ENCODE peak calls at places on chromosomes 5 and 9, in four cellular contexts. Z, H, D and L are unnamed samples.

GRCh38 chr5:178590141-178590923 is at the start of gene COL23A1:
- DNase-seq in Z (peak), H (peak), D (no peak), L (peak)

GRCh38 chr9:129289131-129289731 is 111.2 kb upstream of the IER5L start:
- DNase-seq in Z (peak), H (no peak), D (no peak), L (peak)

GRCh38 chr5:57432876-57433275 is 49.7 kb downstream of the ACTBL2 start:
- DNase-seq in Z (no peak), H (no peak), D (peak), L (no peak)

GRCh38 chr9:29969856-29970647 is 2396.8 kb upstream of the C9orf72 start:
- DNase-seq in Z (no peak), H (no peak), D (no peak), L (no peak)

GRCh38 chr5:135031146-135031812 is 2.7 kb downstream of the PITX1 start:
- DNase-seq in Z (no peak), H (no peak), D (no peak), L (no peak)

GRCh38 chr5:154997746-154998145 is 15.8 kb upstream of the KIF4B start:
- DNase-seq in Z (no peak), H (no peak), D (no peak), L (no peak)

GRCh38 chr5:62690421-62690820 is 111.8 kb downstream of the LRRC70 start:
- DNase-seq in Z (no peak), H (no peak), D (no peak), L (no peak)

GRCh38 chr5:79850316-79850822 is 140.7 kb downstream of the MTX3 start:
- DNase-seq in Z (peak), H (no peak), D (no peak), L (no peak)

GRCh38 chr5:14771972-14772371 is 99.6 kb downstream of the ANKH start:
- DNase-seq in Z (no peak), H (no peak), D (no peak), L (no peak)

GRCh38 chr5:66306105-66306843 is 162.2 kb downstream of the SREK1 start:
- DNase-seq in Z (no peak), H (peak), D (peak), L (peak)

GRCh38 chr5:74394543-74394923 is 246.0 kb downstream of the ENC1 start:
- DNase-seq in Z (no peak), H (no peak), D (no peak), L (no peak)

GRCh38 chr5:61132559-61132958 is 29.7 kb downstream of the SMIM15 start:
- DNase-seq in Z (no peak), H (no peak), D (no peak), L (no peak)

GRCh38 chr9:20791682-20792081 is 107.6 kb downstream of the FOCAD start:
- DNase-seq in Z (no peak), H (no peak), D (no peak), L (no peak)

GRCh38 chr9:129414377-129415021 is 206.4 kb downstream of the C9orf50 start:
- DNase-seq in Z (peak), H (peak), D (no peak), L (peak)

GRCh38 chr9:93300585-93301081 is 116.7 kb downstream of the WNK2 start:
- DNase-seq in Z (peak), H (no peak), D (no peak), L (no peak)

GRCh38 chr5:2143646-2144386 is 261.1 kb upstream of the IRX4 start:
- DNase-seq in Z (no peak), H (no peak), D (no peak), L (no peak)

GRCh38 chr9:125486109-125486508 is 220.9 kb downstream of the MAPKAP1 start:
- DNase-seq in Z (no peak), H (no peak), D (no peak), L (no peak)

GRCh38 chr9:116641292-116642059 is 45.6 kb upstream of the TRIM32 start:
- DNase-seq in Z (no peak), H (no peak), D (no peak), L (no peak)

GRCh38 chr9:38030658-38031057 is 38.4 kb downstream of the SHB start:
- DNase-seq in Z (no peak), H (no peak), D (no peak), L (no peak)

GRCh38 chr5:128446-128845 is 36.5 kb downstream of the PLEKHG4B start:
- DNase-seq in Z (no peak), H (no peak), D (no peak), L (no peak)

GRCh38 chr5:126884269-126884819 is 107.4 kb downstream of the LMNB1 start:
- DNase-seq in Z (no peak), H (no peak), D (no peak), L (no peak)

GRCh38 chr5:72584466-72584865 is 77.3 kb upstream of the ZNF366 start:
- DNase-seq in Z (no peak), H (no peak), D (no peak), L (no peak)

GRCh38 chr9:13140843-13141592 is 138.5 kb downstream of the MPDZ start:
- DNase-seq in Z (no peak), H (no peak), D (no peak), L (no peak)

GRCh38 chr9:72633966-72634365 is 112.6 kb downstream of the TMC1 start:
- DNase-seq in Z (no peak), H (no peak), D (no peak), L (no peak)

GRCh38 chr9:103789686-103790085 is 304.4 kb upstream of the SMC2 start:
- DNase-seq in Z (no peak), H (no peak), D (no peak), L (no peak)

GRCh38 chr5:2557435-2557834 is 194.0 kb downstream of the IRX2 start:
- DNase-seq in Z (no peak), H (no peak), D (no peak), L (no peak)

GRCh38 chr9:26945591-26945990 is 1.5 kb downstream of the PLAA start:
- DNase-seq in Z (no peak), H (no peak), D (no peak), L (no peak)

GRCh38 chr5:80654054-80654390 is 430 bp upstream of the MSH3 start:
- DNase-seq in Z (no peak), H (no peak), D (peak), L (no peak)

GRCh38 chr9:95494022-95494415 is 22.8 kb downstream of the PTCH1 start:
- DNase-seq in Z (peak), H (no peak), D (no peak), L (no peak)

GRCh38 chr9:124695280-124695890 is 75.7 kb downstream of the NR6A1 start:
- DNase-seq in Z (no peak), H (no peak), D (no peak), L (no peak)

GRCh38 chr9:134028575-134029247 is 3.4 kb downstream of the BRD3OS start:
- DNase-seq in Z (no peak), H (no peak), D (no peak), L (no peak)

GRCh38 chr9:109001275-109001676 is 12.0 kb downstream of the CTNNAL1 start:
- DNase-seq in Z (no peak), H (no peak), D (peak), L (no peak)

GRCh38 chr5:35960328-35960727 is 21.9 kb upstream of the CAPSL start:
- DNase-seq in Z (no peak), H (no peak), D (no peak), L (no peak)

GRCh38 chr9:129761293-129761900 is 8.6 kb upstream of the PTGES start:
- DNase-seq in Z (no peak), H (peak), D (no peak), L (peak)

GRCh38 chr5:131242728-131243255 is 21.1 kb upstream of the CDC42SE2 start:
- DNase-seq in Z (no peak), H (no peak), D (no peak), L (no peak)

GRCh38 chr5:143364061-143364460 is 39.4 kb downstream of the NR3C1 start:
- DNase-seq in Z (no peak), H (no peak), D (no peak), L (no peak)

GRCh38 chr5:19902316-19902934 is 85.6 kb downstream of the CDH18 start:
- DNase-seq in Z (no peak), H (no peak), D (no peak), L (no peak)

GRCh38 chr5:141883184-141883947 is 5.2 kb upstream of the PCDH1 start:
- DNase-seq in Z (peak), H (peak), D (no peak), L (peak)

DNA sequence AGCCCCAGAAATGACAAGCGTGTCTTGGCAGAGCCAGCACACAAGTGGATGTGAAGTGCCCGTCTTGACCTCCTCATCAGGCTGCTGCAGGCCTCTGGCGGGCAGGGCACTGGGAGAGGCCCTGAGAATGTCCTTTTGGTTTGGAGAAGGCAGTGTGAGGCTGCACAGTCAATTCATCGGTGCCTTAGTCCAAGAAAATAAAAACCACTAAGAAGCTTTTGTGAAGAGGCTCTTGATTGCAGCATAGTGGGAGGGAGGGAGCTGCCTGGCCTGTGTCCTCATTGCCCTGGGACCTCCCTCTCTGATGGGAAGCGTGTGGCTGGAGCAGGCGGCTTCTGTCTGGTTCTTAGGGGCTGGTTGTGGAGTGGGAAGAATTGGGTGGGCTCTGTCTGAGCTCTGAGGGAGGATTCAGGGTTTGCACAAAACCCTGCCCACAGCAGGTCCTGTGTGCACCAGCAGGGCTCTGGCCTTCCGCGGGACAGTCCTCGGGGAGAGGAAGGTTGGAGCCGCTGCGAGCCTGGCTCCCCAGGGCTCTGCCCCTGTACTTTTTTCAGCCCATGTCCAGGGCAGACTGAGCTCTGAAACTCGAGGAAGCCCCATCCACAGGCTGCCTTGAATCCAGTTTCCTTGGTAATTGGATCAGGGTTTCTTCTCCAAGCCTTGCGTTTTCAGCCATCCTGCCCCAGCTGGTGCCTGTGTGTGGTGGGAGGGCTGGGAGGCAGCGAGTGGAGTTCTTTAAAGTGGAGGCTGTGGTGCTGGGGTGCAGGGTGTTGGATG is 1.1 kb downstream of the HRCT1 start:
- DNase-seq in Z (peak), H (peak), D (no peak), L (peak)
- TF ChIP-seq POLR2A in Z (no peak), H (peak), D (no peak), L (no peak)

GRCh38 chr9:132995906-132996305 is 17.4 kb downstream of the GFI1B start:
- DNase-seq in Z (no peak), H (no peak), D (no peak), L (no peak)

GRCh38 chr9:132996526-132996925 is 18.0 kb downstream of the GFI1B start:
- DNase-seq in Z (no peak), H (no peak), D (no peak), L (no peak)

GRCh38 chr9:133000842-133001241 is 22.3 kb downstream of the GFI1B start:
- DNase-seq in Z (no peak), H (no peak), D (no peak), L (no peak)

GRCh38 chr9:132997591-132997990 is 19.1 kb downstream of the GFI1B start:
- DNase-seq in Z (no peak), H (no peak), D (no peak), L (no peak)

DNA sequence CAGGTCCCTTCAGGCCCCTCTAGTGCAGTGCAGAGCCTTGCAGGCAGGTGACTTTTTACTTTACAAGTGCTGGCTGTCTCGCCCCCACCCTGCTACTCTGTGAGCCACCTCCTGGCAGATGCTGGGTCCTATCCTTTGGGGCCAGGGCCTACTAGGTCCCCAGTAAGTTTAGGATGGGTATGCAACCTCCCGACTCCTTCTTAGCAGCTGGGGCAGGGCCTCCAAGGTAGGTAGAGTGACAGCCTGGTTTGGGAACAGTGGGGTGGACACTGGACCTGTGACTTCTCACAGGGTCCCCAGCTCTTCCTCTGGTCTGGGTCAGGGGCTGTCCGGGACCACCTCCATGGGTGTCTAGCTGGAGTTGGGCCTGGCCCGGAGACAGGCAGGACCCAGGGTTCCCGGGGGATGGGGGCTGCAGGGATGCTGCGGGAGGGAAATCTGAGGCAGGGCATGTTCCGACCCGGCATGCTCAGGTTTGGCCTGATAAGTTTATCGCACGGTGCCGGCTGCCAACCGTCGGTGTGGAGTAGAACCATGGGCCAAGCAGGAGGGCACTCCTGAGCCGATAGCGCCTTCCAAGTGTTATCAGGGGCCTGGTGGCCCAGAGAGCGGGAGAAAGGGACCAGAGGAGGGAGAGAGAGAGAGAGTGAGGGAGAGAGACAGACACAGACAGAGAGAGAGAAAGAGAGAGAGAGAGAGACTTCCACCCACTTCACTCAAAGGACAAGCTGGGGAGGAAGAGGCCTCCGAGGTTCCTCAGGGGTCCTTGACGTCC is 20.6 kb downstream of the GFI1B start:
- DNase-seq in Z (no peak), H (no peak), D (no peak), L (no peak)
- TF ChIP-seq POLR2A in Z (no peak), H (no peak), D (no peak), L (no peak)

GRCh38 chr5:42993516-42994284 is 46.4 kb downstream of the ANXA2R start:
- DNase-seq in Z (no peak), H (no peak), D (no peak), L (no peak)

GRCh38 chr5:42991477-42992034 is 48.6 kb downstream of the ANXA2R start:
- DNase-seq in Z (no peak), H (no peak), D (no peak), L (no peak)

GRCh38 chr5:42990892-42991291 is 49.2 kb downstream of the ANXA2R start:
- DNase-seq in Z (no peak), H (no peak), D (no peak), L (no peak)

GRCh38 chr5:42994285-42995151 is 45.6 kb downstream of the ANXA2R start:
- DNase-seq in Z (peak), H (peak), D (peak), L (peak)

DNA sequence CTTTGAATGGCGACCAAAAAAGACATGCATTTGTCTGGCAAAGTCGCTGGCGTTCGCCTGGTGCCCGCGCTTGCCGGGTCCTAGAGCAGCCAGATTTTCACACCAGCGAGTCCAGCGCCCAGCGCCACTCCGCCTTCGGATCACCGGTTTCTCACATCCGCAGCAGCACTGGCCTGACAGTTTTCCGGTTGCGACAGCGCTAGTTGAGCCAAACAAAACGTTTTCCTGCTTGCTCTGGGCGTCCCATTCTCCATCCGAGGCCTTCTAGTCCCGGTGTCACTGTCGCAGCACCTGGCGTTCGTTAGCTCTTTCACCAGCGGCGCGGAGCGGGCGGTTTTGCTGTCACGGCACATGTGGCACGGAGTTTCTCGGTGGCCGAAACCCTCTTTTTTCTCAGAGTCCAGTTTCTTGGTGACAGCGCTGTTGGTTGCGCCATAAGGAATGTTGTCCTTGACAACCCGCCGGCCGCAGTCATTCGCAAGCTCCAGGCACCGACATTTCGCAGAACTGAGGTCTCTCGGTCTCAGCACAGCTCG is 48.0 kb downstream of the ANXA2R start:
- DNase-seq in Z (peak), H (peak), D (peak), L (peak)
- TF ChIP-seq POLR2A in Z (no peak), H (peak), D (peak), L (peak)

GRCh38 chr9:120893585-120893857 is 16.5 kb upstream of the PHF19 start:
- DNase-seq in Z (no peak), H (no peak), D (no peak), L (no peak)

GRCh38 chr9:120893917-120894316 is 16.9 kb upstream of the PHF19 start:
- DNase-seq in Z (no peak), H (no peak), D (no peak), L (no peak)

GRCh38 chr9:120891255-120891954 is 14.4 kb upstream of the PHF19 start:
- DNase-seq in Z (no peak), H (no peak), D (no peak), L (no peak)

GRCh38 chr9:120892177-120892747 is 15.3 kb upstream of the PHF19 start:
- DNase-seq in Z (no peak), H (no peak), D (no peak), L (no peak)

GRCh38 chr9:120892748-120893584 is 16.0 kb upstream of the PHF19 start:
- DNase-seq in Z (no peak), H (no peak), D (no peak), L (no peak)
- TF ChIP-seq POLR2A in Z (no peak), H (no peak), D (no peak), L (no peak)

DNA sequence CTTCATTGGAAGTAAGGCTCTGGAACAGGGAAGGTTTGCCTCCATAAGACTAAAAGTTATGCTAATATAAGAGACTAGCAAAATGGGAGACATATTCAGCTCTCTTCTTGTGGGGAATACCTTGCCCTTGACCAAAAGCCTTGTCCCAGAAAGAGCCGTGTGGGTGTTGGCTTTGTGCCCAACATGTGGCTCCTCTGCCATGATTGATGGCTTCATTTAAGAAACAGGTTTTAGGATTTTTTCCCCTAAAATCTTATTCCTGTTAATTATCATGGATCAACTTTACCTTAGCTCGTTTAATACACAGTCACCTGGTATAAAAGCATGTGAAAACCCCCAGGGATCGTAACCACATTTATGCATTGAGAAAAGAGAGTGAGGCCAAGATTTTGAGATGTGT is 38.9 kb downstream of the DOCK8 start:
- DNase-seq in Z (no peak), H (no peak), D (no peak), L (no peak)
- TF ChIP-seq POLR2A in Z (no peak), H (no peak), D (no peak), L (no peak)

GRCh38 chr9:104987743-104988142 is 59.8 kb upstream of the ABCA1 start:
- DNase-seq in Z (no peak), H (no peak), D (no peak), L (no peak)

GRCh38 chr9:104988539-104988938 is 60.6 kb upstream of the ABCA1 start:
- DNase-seq in Z (no peak), H (no peak), D (no peak), L (no peak)

GRCh38 chr9:104992696-104993095 is 64.7 kb upstream of the ABCA1 start:
- DNase-seq in Z (no peak), H (no peak), D (no peak), L (no peak)

GRCh38 chr9:104993291-104993963 is 65.5 kb upstream of the ABCA1 start:
- DNase-seq in Z (peak), H (peak), D (no peak), L (no peak)

GRCh38 chr9:104991144-104991953 is 63.4 kb upstream of the ABCA1 start:
- DNase-seq in Z (peak), H (peak), D (peak), L (peak)
- TF ChIP-seq POLR2A in Z (no peak), H (peak), D (peak), L (peak)

DNA sequence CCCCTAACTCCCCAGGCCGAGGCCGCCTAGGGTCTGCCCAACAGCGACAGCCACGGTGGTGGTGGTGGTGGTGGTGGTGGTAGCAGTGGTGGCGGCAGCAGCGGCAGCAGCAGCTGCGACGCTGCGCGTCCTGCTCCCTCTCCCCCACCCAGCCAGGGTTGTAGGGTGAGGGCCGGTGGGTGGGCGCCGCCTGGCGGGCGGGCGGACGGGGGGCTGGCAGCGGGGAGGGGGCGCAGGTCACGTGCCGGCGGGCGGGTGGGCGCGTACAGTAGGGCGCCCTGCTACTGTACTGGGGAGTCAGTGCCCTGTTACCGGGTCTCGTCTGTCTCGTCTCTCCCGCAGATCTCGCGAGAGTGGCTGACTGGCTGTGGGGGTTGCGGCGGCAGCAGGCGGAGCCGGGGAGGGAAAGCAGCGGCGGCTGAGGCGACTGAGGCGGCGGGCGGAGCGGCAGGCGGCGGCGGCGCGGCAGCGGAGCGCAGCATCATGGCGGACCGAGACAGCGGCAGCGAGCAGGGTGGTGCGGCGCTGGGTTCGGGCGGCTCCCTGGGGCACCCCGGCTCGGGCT is at the start of gene PURA:
- DNase-seq in Z (peak), H (peak), D (peak), L (peak)
- TF ChIP-seq POLR2A in Z (no peak), H (peak), D (peak), L (peak)

GRCh38 chr9:128188209-128188608 is 3.2 kb downstream of the CIZ1 start:
- DNase-seq in Z (no peak), H (no peak), D (no peak), L (no peak)
- TF ChIP-seq POLR2A in Z (no peak), H (no peak), D (no peak), L (no peak)